ENCODE peak calls at places on chromosomes 13 and 19, in four cellular contexts. A is CD8-positive, alpha-beta T cell; V is SK-N-SH; W is tibial nerve. D is an unnamed sample.

GRCh38 chr13:20526664-20527063 is 1.0 kb upstream of the CRYL1 start:
- DNase-seq in A (no peak), V (no peak), W (no peak), D (no peak)

GRCh38 chr13:96279904-96280303 is 190.0 kb downstream of the HS6ST3 start:
- DNase-seq in A (no peak), V (no peak), W (no peak), D (no peak)

GRCh38 chr19:46660601-46661019 is 372 bp downstream of the DACT3 start:
- DNase-seq in A (no peak), V (peak; percentile 74), W (no peak), D (no peak)

GRCh38 chr19:45217193-45217956 is 27.8 kb downstream of the EXOC3L2 start:
- DNase-seq in A (no peak), V (peak; percentile 70), W (no peak), D (no peak)

GRCh38 chr13:79393564-79394249 is 12.3 kb downstream of the RBM26 start:
- DNase-seq in A (no peak), V (no peak), W (no peak), D (no peak)

GRCh38 chr19:49553451-49554271 is 25.9 kb downstream of the RCN3 start:
- DNase-seq in A (no peak), V (no peak), W (no peak), D (peak; percentile 78)

GRCh38 chr13:25752957-25753540 is 298.8 kb downstream of the SHISA2 start:
- DNase-seq in A (no peak), V (no peak), W (peak; percentile 14), D (peak; percentile 92)

GRCh38 chr19:19860756-19861390 is 4.8 kb upstream of the ZNF253 start:
- DNase-seq in A (no peak), V (peak; percentile 58), W (no peak), D (no peak)

GRCh38 chr13:75963318-75963717 is 327.2 kb downstream of the LMO7 start:
- DNase-seq in A (no peak), V (no peak), W (no peak), D (no peak)

GRCh38 chr13:102651392-102651791 is 43.5 kb downstream of the METTL21C start:
- DNase-seq in A (no peak), V (no peak), W (no peak), D (peak; percentile 4)

GRCh38 chr13:79481685-79482052 is 714 bp downstream of the NDFIP2 start:
- DNase-seq in A (no peak), V (peak; percentile 9), W (no peak), D (no peak)

GRCh38 chr13:112965103-112965502 is 3.9 kb upstream of the MCF2L start:
- DNase-seq in A (no peak), V (no peak), W (no peak), D (no peak)

GRCh38 chr13:39016789-39017188 is 21.1 kb downstream of the PROSER1 start:
- DNase-seq in A (no peak), V (peak; percentile 51), W (no peak), D (no peak)

GRCh38 chr13:49908637-49909036 is 27.5 kb downstream of the SPRYD7 start:
- DNase-seq in A (no peak), V (no peak), W (no peak), D (no peak)

GRCh38 chr13:30880151-30880551 is 25.9 kb upstream of the MEDAG start:
- DNase-seq in A (no peak), V (no peak), W (no peak), D (peak; percentile 60)

GRCh38 chr13:46624821-46625220 is 71.9 kb downstream of the LRCH1 start:
- DNase-seq in A (no peak), V (no peak), W (no peak), D (no peak)

GRCh38 chr19:10363789-10364281 is 16.5 kb downstream of the TYK2 start:
- DNase-seq in A (no peak), V (no peak), W (no peak), D (no peak)

GRCh38 chr19:10006335-10006708 is 4.0 kb downstream of the COL5A3 start:
- DNase-seq in A (no peak), V (no peak), W (no peak), D (no peak)

GRCh38 chr19:47309038-47309437 is 623 bp upstream of the C5AR1 start:
- DNase-seq in A (no peak), V (no peak), W (no peak), D (peak; percentile 21)

GRCh38 chr19:43779147-43779819 is 1.5 kb downstream of the KCNN4 start:
- DNase-seq in A (no peak), V (no peak), W (no peak), D (no peak)

GRCh38 chr19:18418725-18419194 is 438 bp upstream of the SSBP4 start:
- DNase-seq in A (no peak), V (no peak), W (no peak), D (no peak)

GRCh38 chr13:50124536-50125305 is 109.5 kb downstream of the KCNRG start:
- DNase-seq in A (peak; percentile 93), V (peak; percentile 99), W (peak; percentile 94), D (peak; percentile 26)

GRCh38 chr13:30752201-30752797 is 17.0 kb downstream of the ALOX5AP start:
- DNase-seq in A (no peak), V (no peak), W (no peak), D (peak; percentile 30)

GRCh38 chr19:42251572-42251990 is 3.3 kb downstream of the ERF start:
- DNase-seq in A (no peak), V (no peak), W (no peak), D (no peak)

GRCh38 chr13:29654807-29655547 is 59.5 kb upstream of the SLC7A1 start:
- DNase-seq in A (no peak), V (no peak), W (no peak), D (peak; percentile 95)

GRCh38 chr13:110628477-110628793 is 13.1 kb downstream of the NAXD start:
- DNase-seq in A (no peak), V (peak; percentile 84), W (no peak), D (no peak)

GRCh38 chr13:37716796-37717195 is 118.2 kb upstream of the POSTN start:
- DNase-seq in A (no peak), V (no peak), W (no peak), D (no peak)

GRCh38 chr13:93225610-93226009 is 997 bp upstream of the GPC6 start:
- DNase-seq in A (no peak), V (no peak), W (no peak), D (no peak)

GRCh38 chr13:113499936-113500335 is 9.4 kb upstream of the DCUN1D2 start:
- DNase-seq in A (no peak), V (no peak), W (no peak), D (peak; percentile 28)

GRCh38 chr19:30778961-30779690 is 406.9 kb downstream of the ZNF536 start:
- DNase-seq in A (no peak), V (no peak), W (no peak), D (no peak)
- TF ChIP-seq CTCF in A (no peak), V (no peak), W (no peak), D (no peak)

GRCh38 chr13:58992478-58993042 is 1171.2 kb downstream of the DIAPH3 start:
- DNase-seq in A (no peak), V (no peak), W (no peak), D (no peak)

GRCh38 chr13:58994077-58994476 is 1169.7 kb downstream of the DIAPH3 start:
- DNase-seq in A (no peak), V (peak; percentile 7), W (no peak), D (no peak)

GRCh38 chr13:58991826-58992477 is 1171.8 kb downstream of the DIAPH3 start:
- DNase-seq in A (no peak), V (no peak), W (no peak), D (no peak)

GRCh38 chr13:58999851-59000250 is 1163.9 kb downstream of the DIAPH3 start:
- DNase-seq in A (no peak), V (no peak), W (no peak), D (no peak)

DNA sequence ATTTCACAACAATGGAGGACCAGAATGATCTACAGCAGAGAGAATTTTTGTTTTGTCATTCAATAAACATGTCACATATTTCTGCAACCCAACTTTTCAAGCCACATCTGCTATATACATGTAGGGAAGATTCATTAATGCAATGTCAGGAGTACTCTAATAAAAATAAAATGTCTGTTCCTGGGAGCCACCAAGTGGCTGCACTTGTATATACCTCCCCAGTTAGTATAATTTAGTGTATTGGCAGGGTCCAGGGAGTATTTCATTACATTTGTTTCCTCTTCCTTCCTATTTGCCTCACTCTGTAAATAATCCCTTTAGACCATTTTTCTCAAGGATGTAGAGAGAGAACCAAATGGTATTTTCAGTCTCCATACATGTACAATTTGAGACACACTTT is 1169.0 kb downstream of the DIAPH3 start:
- DNase-seq in A (no peak), V (no peak), W (no peak), D (no peak)
- TF ChIP-seq CTCF in A (no peak), V (peak; percentile 18), W (no peak), D (no peak)

DNA sequence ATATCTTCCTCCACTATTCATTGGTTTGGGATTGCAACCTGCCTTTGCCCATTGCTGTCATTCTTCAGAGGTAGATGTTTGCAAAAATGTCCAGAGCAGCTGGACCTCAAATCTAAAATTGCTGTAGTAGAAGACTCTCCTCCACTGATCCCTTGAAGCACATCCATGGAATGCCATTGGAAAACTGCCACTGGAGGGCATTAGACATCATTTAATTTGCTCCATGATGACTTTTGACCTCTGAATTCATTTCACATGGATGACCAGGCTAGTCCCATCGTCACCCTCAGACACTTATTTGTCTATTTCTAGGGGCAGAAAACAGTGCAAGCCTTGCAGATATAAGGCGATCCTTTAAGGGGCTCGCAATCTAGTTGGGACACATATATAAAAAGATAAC is 33.9 kb upstream of the FLT1 start:
- DNase-seq in A (no peak), V (no peak), W (no peak), D (peak; percentile 25)
- TF ChIP-seq CTCF in A (no peak), V (peak; percentile 36), W (no peak), D (no peak)

GRCh38 chr13:41590643-41591042 is 133.3 kb downstream of the RGCC start:
- DNase-seq in A (no peak), V (no peak), W (no peak), D (no peak)

GRCh38 chr13:41588899-41589298 is 131.5 kb downstream of the RGCC start:
- DNase-seq in A (no peak), V (no peak), W (no peak), D (peak; percentile 86)

GRCh38 chr13:41590122-41590521 is 132.8 kb downstream of the RGCC start:
- DNase-seq in A (no peak), V (no peak), W (no peak), D (no peak)

GRCh38 chr13:41589434-41589833 is 132.1 kb downstream of the RGCC start:
- DNase-seq in A (no peak), V (no peak), W (no peak), D (no peak)

DNA sequence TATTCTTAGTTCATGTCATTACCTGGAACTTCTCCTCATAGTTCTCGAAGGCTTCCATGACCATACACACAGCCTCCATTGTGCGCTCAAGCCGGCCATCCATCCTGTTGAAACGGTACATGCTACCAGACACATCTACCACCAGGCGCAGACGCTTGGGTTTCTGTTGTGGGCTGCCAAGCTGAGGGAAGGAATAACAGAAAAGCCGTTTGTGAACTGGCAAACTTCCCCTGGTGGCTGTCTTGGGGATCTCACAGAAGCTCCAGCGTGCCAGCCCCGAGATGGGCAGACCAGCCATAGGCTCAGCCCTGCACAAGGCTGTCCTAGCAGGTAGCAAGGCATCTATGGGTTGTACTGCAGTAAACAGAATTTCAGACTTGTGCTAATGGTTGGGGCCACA is 130.1 kb downstream of the RGCC start:
- DNase-seq in A (no peak), V (no peak), W (no peak), D (no peak)
- TF ChIP-seq CTCF in A (peak; percentile 60), V (peak; percentile 13), W (no peak), D (no peak)